ENCODE peak calls at places on chromosome 4, in five cellular contexts. Z is HCT116, T is foreskin fibroblast, F is endodermal cell, N is AG10803. C is an unnamed sample.

GRCh38 chr4:176156656-176157055 is 38.7 kb downstream of the SPATA4 start:
- DNase-seq in Z (no peak), T (peak), F (no peak), N (peak), C (no peak)

GRCh38 chr4:119209586-119209985 is 2.9 kb upstream of the USP53 start:
- DNase-seq in Z (peak), T (no peak), F (no peak), N (no peak), C (no peak)

GRCh38 chr4:56388311-56388710 is 1.0 kb upstream of the AASDH start:
- DNase-seq in Z (no peak), T (peak), F (no peak), N (no peak), C (no peak)

GRCh38 chr4:80134936-80135701 is 62.1 kb upstream of the ANTXR2 start:
- DNase-seq in Z (no peak), T (no peak), F (no peak), N (no peak), C (no peak)

GRCh38 chr4:55547918-55548317 is 1.2 kb upstream of the CLOCK start:
- DNase-seq in Z (no peak), T (no peak), F (no peak), N (no peak), C (no peak)

GRCh38 chr4:113603926-113604325 is 157.6 kb downstream of the CAMK2D start:
- DNase-seq in Z (no peak), T (peak), F (no peak), N (peak), C (no peak)

GRCh38 chr4:2337896-2338295 is 76.0 kb upstream of the MXD4 start:
- DNase-seq in Z (no peak), T (no peak), F (no peak), N (no peak), C (no peak)

GRCh38 chr4:99043346-99043745 is 45.2 kb downstream of the ADH5 start:
- DNase-seq in Z (no peak), T (no peak), F (no peak), N (no peak), C (no peak)

GRCh38 chr4:144501231-144501780 is 144.7 kb upstream of the HHIP start:
- DNase-seq in Z (no peak), T (no peak), F (no peak), N (no peak), C (no peak)

GRCh38 chr4:96677499-96677898 is 837.6 kb downstream of the PDHA2 start:
- DNase-seq in Z (no peak), T (no peak), F (no peak), N (no peak), C (no peak)

GRCh38 chr4:119149110-119149509 is 13.5 kb downstream of the MYOZ2 start:
- DNase-seq in Z (no peak), T (no peak), F (no peak), N (no peak), C (no peak)

GRCh38 chr4:53005149-53005546 is 143.0 kb downstream of the RASL11B start:
- DNase-seq in Z (no peak), T (no peak), F (no peak), N (no peak), C (no peak)

GRCh38 chr4:40206421-40206820 is 9.6 kb downstream of the RHOH start:
- DNase-seq in Z (no peak), T (no peak), F (no peak), N (no peak), C (no peak)

GRCh38 chr4:171813195-171813955 is at the start of gene GALNTL6:
- DNase-seq in Z (no peak), T (peak), F (no peak), N (peak), C (peak)

GRCh38 chr4:86841309-86841708 is 7.9 kb downstream of the SLC10A6 start:
- DNase-seq in Z (no peak), T (no peak), F (no peak), N (no peak), C (no peak)

GRCh38 chr4:121050251-121050650 is 22.1 kb downstream of the NDNF start:
- DNase-seq in Z (no peak), T (peak), F (no peak), N (no peak), C (no peak)

GRCh38 chr4:40721730-40722171 is 28.0 kb upstream of the NSUN7 start:
- DNase-seq in Z (no peak), T (no peak), F (no peak), N (peak), C (no peak)

GRCh38 chr4:130478406-130478805 is 1382.5 kb downstream of the C4orf33 start:
- DNase-seq in Z (no peak), T (peak), F (peak), N (peak), C (no peak)

GRCh38 chr4:164956766-164957643 is 20.5 kb downstream of the TRIM61 start:
- DNase-seq in Z (no peak), T (peak), F (peak), N (peak), C (peak)

GRCh38 chr4:169620846-169621228 is 459 bp downstream of the CLCN3 start:
- DNase-seq in Z (no peak), T (peak), F (peak), N (no peak), C (no peak)

GRCh38 chr4:101348367-101348827 is 1.1 kb upstream of the PPP3CA start:
- DNase-seq in Z (no peak), T (no peak), F (no peak), N (peak), C (peak)

GRCh38 chr4:149511558-149512298 is 303.9 kb downstream of the IQCM start:
- DNase-seq in Z (no peak), T (no peak), F (no peak), N (no peak), C (no peak)
- TF ChIP-seq CTCF in Z (no peak), T (no peak), F (peak), N (no peak), C (no peak)

GRCh38 chr4:19164334-19164733 is 1087.4 kb upstream of the SLIT2 start:
- DNase-seq in Z (no peak), T (no peak), F (no peak), N (no peak), C (no peak)
- TF ChIP-seq CTCF in Z (no peak), T (no peak), F (no peak), N (no peak), C (no peak)

DNA sequence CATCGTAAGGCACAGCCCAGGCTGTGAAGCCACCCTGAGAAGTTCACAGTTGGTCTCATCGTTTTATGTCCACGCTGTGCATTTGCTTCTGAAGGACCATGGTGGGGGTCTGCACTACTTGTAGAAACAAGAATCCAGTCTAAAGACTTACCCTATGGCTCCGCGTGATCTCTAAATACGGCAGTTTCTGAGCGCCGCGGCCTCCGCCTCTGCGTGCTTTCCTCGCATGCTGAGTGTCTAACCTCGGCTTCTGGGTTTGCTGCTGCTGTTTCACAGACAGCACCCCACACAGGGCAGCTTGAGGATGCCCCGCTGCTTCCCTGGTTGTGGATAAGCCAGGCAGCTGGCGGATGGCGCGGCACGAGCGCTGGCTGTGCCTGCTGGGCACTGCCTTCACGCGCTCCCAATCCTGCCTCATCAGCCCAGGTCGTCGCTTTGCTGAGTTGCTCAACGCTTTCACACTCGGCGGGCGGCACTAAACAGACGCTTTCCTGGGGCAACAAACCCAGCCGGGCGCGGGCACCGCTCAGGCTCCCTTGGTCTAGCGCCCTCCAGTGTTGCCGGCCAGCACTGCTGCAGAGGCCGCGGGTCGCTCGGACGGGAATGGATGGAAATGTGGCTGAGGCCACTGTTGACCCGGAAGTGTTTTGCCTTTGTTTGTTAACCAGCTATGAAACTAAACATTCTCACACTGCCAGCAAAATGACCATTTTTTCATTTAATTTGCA is 39.2 kb downstream of the FGFRL1 start:
- DNase-seq in Z (no peak), T (no peak), F (peak), N (no peak), C (no peak)
- TF ChIP-seq CTCF in Z (peak), T (peak), F (peak), N (peak), C (peak)

DNA sequence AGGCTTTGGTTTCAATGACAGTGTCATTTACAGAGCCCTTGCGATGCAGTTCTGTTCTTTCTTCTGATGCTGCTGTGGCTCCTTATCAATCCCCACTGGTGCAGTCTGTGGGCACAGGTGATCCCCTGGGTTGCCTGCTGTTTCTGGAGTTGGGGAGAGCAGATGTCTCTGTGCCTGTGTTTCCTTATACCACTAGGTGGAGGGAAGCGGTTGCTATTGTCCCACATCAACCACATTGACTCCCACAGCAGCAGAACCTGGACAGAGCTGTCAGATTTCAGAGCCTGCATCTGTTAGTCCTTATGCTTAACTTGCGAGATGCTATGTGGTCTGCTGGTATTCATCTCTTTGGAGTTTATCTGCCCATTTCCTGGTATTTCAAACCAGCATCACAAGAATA is 57.7 kb downstream of the NEIL3 start:
- DNase-seq in Z (no peak), T (peak), F (peak), N (peak), C (no peak)
- TF ChIP-seq CTCF in Z (peak), T (peak), F (peak), N (peak), C (peak)

GRCh38 chr4:151850751-151851150 is 89.9 kb upstream of the GATB start:
- DNase-seq in Z (no peak), T (peak), F (no peak), N (no peak), C (no peak)
- TF ChIP-seq CTCF in Z (no peak), T (no peak), F (no peak), N (no peak), C (no peak)

GRCh38 chr4:154049457-154050181 is 260.7 kb upstream of the SFRP2 start:
- DNase-seq in Z (peak), T (peak), F (peak), N (peak), C (no peak)
- TF ChIP-seq CTCF in Z (peak), T (no peak), F (peak), N (peak), C (no peak)

DNA sequence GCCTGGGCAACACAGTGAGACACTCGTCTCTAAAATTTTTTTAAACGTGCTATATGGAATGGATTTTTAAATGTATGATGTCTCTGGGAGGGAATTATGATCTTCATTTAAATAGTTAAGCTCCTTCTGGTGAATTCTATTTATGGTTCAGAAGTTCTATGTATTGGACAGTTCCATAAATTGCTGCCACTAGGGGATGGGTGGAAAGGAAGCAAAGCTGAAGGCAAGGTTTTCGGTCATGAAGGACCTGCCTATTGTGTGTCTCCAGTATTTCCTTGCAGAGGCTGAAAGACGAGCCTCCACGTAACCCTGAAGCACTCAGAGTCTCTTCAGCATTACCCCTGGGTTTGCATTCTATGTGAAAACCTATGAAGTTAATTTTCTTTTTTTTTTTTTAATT is 451.5 kb upstream of the FAT1 start:
- DNase-seq in Z (no peak), T (peak), F (no peak), N (no peak), C (no peak)
- TF ChIP-seq CTCF in Z (peak), T (no peak), F (peak), N (peak), C (peak)

DNA sequence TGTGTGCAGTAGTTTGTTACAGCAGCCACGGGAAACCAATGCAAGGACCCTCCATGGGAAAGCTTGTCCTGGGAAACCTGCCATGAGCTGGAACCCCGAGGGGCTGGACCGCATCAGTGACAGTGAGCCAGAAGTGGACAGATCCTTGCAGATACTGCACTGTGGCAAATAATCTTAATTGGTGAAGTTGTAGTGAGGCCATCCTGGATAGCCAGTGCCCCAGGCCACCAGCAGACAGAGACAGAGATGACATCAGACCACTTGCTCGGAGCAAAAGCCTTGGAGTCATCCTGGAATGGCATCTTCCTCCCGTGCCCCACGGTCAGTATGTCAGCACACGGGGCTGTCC is 35.2 kb upstream of the SORCS2 start:
- DNase-seq in Z (no peak), T (no peak), F (no peak), N (no peak), C (no peak)
- TF ChIP-seq CTCF in Z (no peak), T (no peak), F (no peak), N (no peak), C (no peak)

DNA sequence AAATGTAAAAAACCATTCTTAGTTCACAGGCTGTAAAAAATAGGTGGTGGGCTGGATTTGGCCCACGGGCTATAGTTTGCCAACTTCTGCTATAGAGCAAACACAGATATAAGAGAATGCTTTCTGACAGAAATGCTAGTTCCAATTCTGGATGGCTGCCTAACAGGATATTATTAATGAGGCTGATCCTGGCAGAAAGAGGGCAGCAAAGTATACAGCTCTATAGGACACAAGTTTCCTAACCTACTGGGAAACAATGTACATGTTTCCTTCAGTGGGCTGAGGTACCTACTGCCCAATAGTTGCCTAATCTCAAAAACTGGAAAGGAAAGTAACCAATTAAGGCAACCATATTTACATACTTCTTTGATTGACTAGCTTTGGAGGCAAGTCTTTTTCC is 58.2 kb upstream of the UCP1 start:
- DNase-seq in Z (no peak), T (peak), F (no peak), N (no peak), C (no peak)
- TF ChIP-seq CTCF in Z (no peak), T (peak), F (no peak), N (no peak), C (no peak)